ENCODE peak calls at places on chromosomes 5 and 9, in six cellular contexts. V is heart right ventricle; P is psoas muscle; N is fibroblast of lung; J is CD4-positive, alpha-beta memory T cell; W is mammary epithelial cell. L is an unnamed sample. For H3K9me3, the result is how much of the 10 kb centered on the place peaks cover.

GRCh38 chr9:6845881-6846280 is 88.1 kb downstream of the KDM4C start:
- DNase-seq in V (no peak), P (no peak), N (no peak), J (no peak), W (no peak), L (no peak)

GRCh38 chr5:68387107-68387506 is 171.6 kb downstream of the PIK3R1 start:
- DNase-seq in V (no peak), P (no peak), N (no peak), J (no peak), W (no peak), L (no peak)

GRCh38 chr5:155616779-155617392 is 603.3 kb downstream of the KIF4B start:
- DNase-seq in V (peak), P (peak), N (no peak), J (peak), W (peak), L (peak)

GRCh38 chr5:31193026-31193425 is 460 bp upstream of the CDH6 start:
- DNase-seq in V (no peak), P (no peak), N (no peak), J (no peak), W (no peak), L (no peak)

GRCh38 chr5:72648511-72648910 is 141.3 kb upstream of the ZNF366 start:
- DNase-seq in V (no peak), P (peak), N (no peak), J (no peak), W (no peak), L (peak)

GRCh38 chr5:181223041-181223728 is at the start of gene TRIM41:
- DNase-seq in V (peak), P (peak), N (peak), J (peak), W (peak), L (peak)

GRCh38 chr5:78638423-78638822 is 10.1 kb downstream of the LHFPL2 start:
- DNase-seq in V (peak), P (peak), N (peak), J (no peak), W (peak), L (peak)

GRCh38 chr5:5207832-5208231 is 67.7 kb downstream of the ADAMTS16 start:
- DNase-seq in V (no peak), P (no peak), N (no peak), J (no peak), W (no peak), L (no peak)

GRCh38 chr9:79685576-79685975 is 113.8 kb downstream of the TLE4 start:
- DNase-seq in V (no peak), P (no peak), N (peak), J (no peak), W (peak), L (no peak)

GRCh38 chr5:109743770-109744212 is 54.1 kb downstream of the MAN2A1 start:
- DNase-seq in V (no peak), P (no peak), N (peak), J (no peak), W (peak), L (peak)

GRCh38 chr5:122699226-122699625 is 75.7 kb upstream of the SNX2 start:
- DNase-seq in V (no peak), P (no peak), N (no peak), J (no peak), W (no peak), L (no peak)

DNA sequence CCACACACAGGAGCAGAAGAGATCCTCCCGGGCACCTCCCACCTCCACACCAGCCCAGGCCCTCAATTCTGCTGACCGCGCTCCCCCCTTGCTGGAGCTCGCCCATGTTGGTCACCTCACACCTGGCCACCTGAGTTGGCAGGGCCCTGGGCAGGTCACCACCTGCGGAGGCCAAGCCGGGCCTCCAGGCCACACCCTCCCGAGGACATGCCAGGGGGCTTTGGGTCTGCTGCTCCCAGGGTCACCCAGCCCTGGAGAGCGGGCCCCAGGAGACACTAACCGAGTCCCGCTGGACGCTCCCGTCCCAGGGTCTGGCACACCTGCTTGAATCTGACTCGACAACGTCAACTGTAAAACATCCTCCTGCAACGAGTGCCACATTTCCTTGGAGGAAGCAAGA is 2.1 kb downstream of the SOHLH1 start:
- DNase-seq in V (no peak), P (no peak), N (no peak), J (no peak), W (no peak), L (no peak)
- H3K9me3 ChIP-seq in V (under half), P (under half), N (under half), J (under half), W (under half), L (under half)

GRCh38 chr5:3931976-3932375 is 336.3 kb downstream of the IRX1 start:
- DNase-seq in V (no peak), P (no peak), N (no peak), J (no peak), W (no peak), L (no peak)
- H3K9me3 ChIP-seq in V (under half), P (under half), N (under half), J (under half), W (under half), L (under half)

DNA sequence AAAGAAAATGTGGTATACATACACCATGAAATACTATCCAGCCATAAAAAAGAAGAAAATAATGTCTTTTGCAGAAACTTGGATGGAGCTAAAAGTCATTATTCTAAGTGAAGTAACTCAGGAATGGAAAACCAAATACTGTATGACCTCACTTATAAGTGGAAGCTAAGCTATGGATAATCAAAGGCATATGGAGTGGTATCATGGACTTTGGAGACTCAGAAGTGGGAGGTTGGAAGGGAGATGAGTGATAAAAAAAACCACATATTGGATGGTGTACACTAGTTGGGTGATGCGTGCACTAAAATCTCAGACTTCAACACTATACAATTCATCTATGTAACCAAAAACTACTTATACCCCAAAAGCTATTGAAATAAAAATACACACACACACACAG is 24.6 kb downstream of the ADAMTS12 start:
- DNase-seq in V (no peak), P (no peak), N (no peak), J (no peak), W (no peak), L (no peak)
- H3K9me3 ChIP-seq in V (under half), P (under half), N (under half), J (under half), W (under half), L (under half)

GRCh38 chr5:141269195-141269594 is 24.0 kb downstream of the PCDHB15 start:
- DNase-seq in V (no peak), P (no peak), N (no peak), J (no peak), W (no peak), L (no peak)
- H3K9me3 ChIP-seq in V (under half), P (half or more), N (under half), J (under half), W (under half), L (under half)

DNA sequence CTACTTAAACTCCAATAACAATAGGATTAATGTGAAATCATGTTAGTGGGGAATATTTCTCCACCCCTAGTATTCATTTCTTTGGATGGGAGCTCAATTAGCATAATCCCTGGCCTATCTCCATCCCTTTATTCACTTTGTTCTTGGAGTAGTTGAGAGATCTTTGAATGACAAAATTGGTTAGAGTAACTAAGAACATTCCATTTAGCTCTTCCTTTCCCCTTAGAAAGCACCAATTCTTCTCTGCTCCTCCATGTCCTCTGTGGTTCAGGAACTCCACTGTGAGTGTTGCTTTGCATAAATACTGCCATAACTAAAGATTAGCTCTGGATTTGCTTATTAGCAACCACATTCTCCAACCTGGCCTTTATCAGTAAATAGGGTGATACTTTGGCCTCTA is 459.1 kb upstream of the GRIA1 start:
- DNase-seq in V (no peak), P (no peak), N (no peak), J (no peak), W (no peak), L (no peak)
- H3K9me3 ChIP-seq in V (under half), P (under half), N (under half), J (under half), W (under half), L (under half)

DNA sequence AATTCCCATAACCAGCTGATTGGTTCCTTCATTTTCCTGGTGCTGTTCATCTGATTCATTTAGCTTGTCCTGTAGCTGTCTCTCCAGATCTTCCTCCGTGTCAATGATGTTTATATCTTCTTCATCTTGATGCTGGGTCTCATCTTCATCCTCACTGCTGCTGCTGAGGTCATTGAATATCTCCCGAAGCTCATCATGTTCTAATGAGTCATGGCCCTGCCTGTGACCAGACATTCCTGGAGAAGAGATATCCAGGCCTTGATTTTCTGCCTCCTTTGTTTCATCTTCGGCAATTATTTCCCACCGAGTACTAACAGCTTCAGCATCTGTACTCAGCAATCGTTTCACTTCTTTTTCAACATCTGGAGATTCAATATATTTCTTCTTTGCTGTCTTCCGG is 1.4 kb downstream of the TAF7 start:
- DNase-seq in V (no peak), P (no peak), N (no peak), J (no peak), W (no peak), L (no peak)
- H3K9me3 ChIP-seq in V (under half), P (half or more), N (under half), J (under half), W (half or more), L (under half)

GRCh38 chr9:113894166-113894565 is 18.1 kb downstream of the ZNF618 start:
- DNase-seq in V (no peak), P (no peak), N (no peak), J (no peak), W (no peak), L (no peak)

GRCh38 chr9:113892861-113893491 is 16.9 kb downstream of the ZNF618 start:
- DNase-seq in V (no peak), P (no peak), N (peak), J (no peak), W (no peak), L (no peak)

GRCh38 chr9:113898151-113898550 is 22.0 kb downstream of the ZNF618 start:
- DNase-seq in V (no peak), P (no peak), N (no peak), J (no peak), W (no peak), L (no peak)

GRCh38 chr9:113896713-113897112 is 20.6 kb downstream of the ZNF618 start:
- DNase-seq in V (no peak), P (no peak), N (no peak), J (no peak), W (no peak), L (no peak)

GRCh38 chr9:113895526-113895925 is 19.4 kb downstream of the ZNF618 start:
- DNase-seq in V (no peak), P (no peak), N (peak), J (no peak), W (no peak), L (no peak)
- H3K9me3 ChIP-seq in V (under half), P (under half), N (under half), J (under half), W (under half), L (under half)